ENCODE peak calls at places on chromosomes 1 and 21, in seven cellular contexts. O is NCI-H748 treated with DMSO at 0.1 percent for 48 hours; W is lower lobe of right lung; N is fibroblast of pulmonary artery; L is HS-5; D is endodermal cell; G is activated CD4-positive, alpha-beta memory T cell treated with anti-CD3 and anti-CD28 coated beads for 36 hours. P is an unnamed sample.

GRCh38 chr1:118992868-118993711 is 4.9 kb upstream of the TBX15 start:
- DNase-seq in O (no peak), W (no peak), N (no peak), L (no peak), D (peak; percentile 68), G (no peak), P (no peak)

GRCh38 chr1:3735027-3735682 is 17.1 kb upstream of the CCDC27 start:
- DNase-seq in O (no peak), W (no peak), N (no peak), L (no peak), D (no peak), G (no peak), P (no peak)

GRCh38 chr1:160774886-160775719 is 20.9 kb upstream of the LY9 start:
- DNase-seq in O (no peak), W (no peak), N (no peak), L (no peak), D (no peak), G (no peak), P (no peak)

GRCh38 chr1:11373029-11373964 is 100.3 kb downstream of the UBIAD1 start:
- DNase-seq in O (no peak), W (no peak), N (no peak), L (no peak), D (no peak), G (no peak), P (no peak)

GRCh38 chr21:44464351-44464750 is 9.0 kb downstream of the LRRC3 start:
- DNase-seq in O (no peak), W (no peak), N (no peak), L (no peak), D (no peak), G (no peak), P (no peak)

GRCh38 chr1:55081188-55081904 is 42.0 kb downstream of the PCSK9 start:
- DNase-seq in O (no peak), W (no peak), N (peak; percentile 87), L (peak; percentile 38), D (peak; percentile 50), G (no peak), P (no peak)

GRCh38 chr1:208178091-208178529 is 66.1 kb downstream of the PLXNA2 start:
- DNase-seq in O (peak; percentile 38), W (peak; percentile 77), N (no peak), L (no peak), D (peak; percentile 73), G (no peak), P (peak; percentile 91)

GRCh38 chr1:216221260-216221700 is 202.0 kb downstream of the USH2A start:
- DNase-seq in O (peak; percentile 60), W (no peak), N (peak; percentile 78), L (peak; percentile 69), D (peak; percentile 81), G (no peak), P (peak; percentile 86)

GRCh38 chr1:220789532-220790147 is 2.9 kb downstream of the MTARC1 start:
- DNase-seq in O (no peak), W (no peak), N (peak; percentile 28), L (no peak), D (no peak), G (no peak), P (no peak)

GRCh38 chr1:92804721-92805169 is 19.8 kb upstream of the EVI5 start:
- DNase-seq in O (no peak), W (peak; percentile 82), N (peak; percentile 99), L (peak; percentile 91), D (peak; percentile 79), G (peak; percentile 12), P (no peak)

GRCh38 chr21:41681939-41682718 is 84.7 kb downstream of the RIPK4 start:
- DNase-seq in O (no peak), W (no peak), N (no peak), L (no peak), D (peak; percentile 40), G (no peak), P (no peak)

P was measured in NCI-H345.